ENCODE peak calls at places on chromosomes 2 and 18, in nine cellular contexts. A is tibial nerve, O is GM23338, M is fibroblast of lung, K is epithelial cell of esophagus, U is esophagus muscularis mucosa, B is left ventricle myocardium inferior, E is sigmoid colon, I is fibroblast of the aortic adventitia. X is an unnamed sample.

GRCh38 chr18:65725421-65726050 is 25.3 kb upstream of the CDH7 start:
- DNase-seq in B (no peak), A (no peak), E (no peak), M (no peak), I (no peak), U (no peak), O (peak; percentile 84), K (peak; percentile 41), X (no peak)

GRCh38 chr2:15906778-15907177 is 33.6 kb upstream of the MYCN start:
- DNase-seq in A (no peak), U (no peak), M (no peak), K (no peak), E (no peak), I (no peak), O (no peak), B (no peak), X (no peak)

GRCh38 chr18:10299686-10300085 is 154.7 kb upstream of the APCDD1 start:
- DNase-seq in K (no peak), M (no peak), O (no peak), E (no peak), I (no peak), B (no peak), U (no peak), A (peak; percentile 21), X (no peak)

GRCh38 chr18:21270453-21270852 is 28.4 kb downstream of the GREB1L start:
- DNase-seq in O (no peak), M (peak; percentile 75), B (no peak), E (no peak), I (peak; percentile 27), K (peak; percentile 40), U (no peak), A (no peak), X (no peak)

GRCh38 chr2:3728104-3729054 is 25.0 kb downstream of the DCDC2C start:
- DNase-seq in O (peak; percentile 80), B (no peak), A (no peak), K (peak; percentile 38), I (peak; percentile 55), M (peak; percentile 19), U (no peak), E (no peak), X (peak; percentile 63)

GRCh38 chr2:216878072-216878471 is 18.2 kb upstream of the TNP1 start:
- DNase-seq in B (no peak), K (no peak), A (no peak), E (no peak), U (no peak), O (no peak), M (no peak), I (no peak), X (no peak)

GRCh38 chr2:7658486-7658885 is 741.3 kb downstream of the RNF144A start:
- DNase-seq in O (peak; percentile 13), B (no peak), A (no peak), M (no peak), E (no peak), U (no peak), I (no peak), K (no peak), X (no peak)

GRCh38 chr2:44169155-44169898 is 652 bp downstream of the PPM1B start:
- DNase-seq in M (peak; percentile 45), E (peak; percentile 70), B (peak; percentile 30), A (no peak), I (peak; percentile 43), K (peak; percentile 55), O (peak; percentile 35), U (no peak), X (peak; percentile 48)

GRCh38 chr2:141187063-141187429 is 943.8 kb downstream of the LRP1B start:
- DNase-seq in E (no peak), B (no peak), I (no peak), U (no peak), M (no peak), A (no peak), O (no peak), K (no peak), X (peak; percentile 48)

GRCh38 chr2:168849610-168850009 is 40.6 kb downstream of the SPC25 start:
- DNase-seq in O (peak; percentile 63), M (peak; percentile 22), A (no peak), U (no peak), E (no peak), I (peak; percentile 37), B (peak; percentile 23), K (peak; percentile 11), X (peak; percentile 65)

GRCh38 chr2:38601463-38602135 is 1.1 kb downstream of the HNRNPLL start:
- DNase-seq in B (no peak), E (no peak), A (no peak), U (no peak), M (peak; percentile 63), I (peak; percentile 57), O (peak; percentile 56), K (peak; percentile 22), X (peak; percentile 57)

GRCh38 chr2:15313657-15314056 is 247.5 kb downstream of the NBAS start:
- DNase-seq in M (peak; percentile 77), I (peak; percentile 52), K (peak; percentile 54), U (no peak), A (no peak), B (no peak), E (no peak), O (no peak), X (peak; percentile 40)

GRCh38 chr2:101087638-101088037 is 63.5 kb downstream of the TBC1D8 start:
- DNase-seq in I (peak; percentile 67), M (no peak), U (no peak), K (no peak), O (no peak), A (no peak), E (no peak), B (no peak), X (no peak)

GRCh38 chr2:191941376-191941775 is 94.5 kb upstream of the CAVIN2 start:
- DNase-seq in E (no peak), U (no peak), M (no peak), O (no peak), B (no peak), K (no peak), A (no peak), I (no peak), X (no peak)

GRCh38 chr2:128363991-128364390 is 45.3 kb upstream of the HS6ST1 start:
- DNase-seq in I (no peak), M (peak; percentile 27), O (peak; percentile 24), B (no peak), U (no peak), E (no peak), K (no peak), A (no peak), X (peak; percentile 68)

GRCh38 chr2:12083713-12084420 is 337.4 kb downstream of the LPIN1 start:
- DNase-seq in B (no peak), M (no peak), U (no peak), A (no peak), O (peak; percentile 25), E (no peak), K (no peak), I (peak; percentile 6), X (peak; percentile 45)
- H3K4me3 ChIP-seq in B (no peak overlapping the region), M (no peak overlapping the region), U (no peak overlapping the region), A (no peak overlapping the region), O (no peak overlapping the region), E (no peak overlapping the region), K (no peak overlapping the region), I (no peak overlapping the region), X (no peak overlapping the region)

DNA sequence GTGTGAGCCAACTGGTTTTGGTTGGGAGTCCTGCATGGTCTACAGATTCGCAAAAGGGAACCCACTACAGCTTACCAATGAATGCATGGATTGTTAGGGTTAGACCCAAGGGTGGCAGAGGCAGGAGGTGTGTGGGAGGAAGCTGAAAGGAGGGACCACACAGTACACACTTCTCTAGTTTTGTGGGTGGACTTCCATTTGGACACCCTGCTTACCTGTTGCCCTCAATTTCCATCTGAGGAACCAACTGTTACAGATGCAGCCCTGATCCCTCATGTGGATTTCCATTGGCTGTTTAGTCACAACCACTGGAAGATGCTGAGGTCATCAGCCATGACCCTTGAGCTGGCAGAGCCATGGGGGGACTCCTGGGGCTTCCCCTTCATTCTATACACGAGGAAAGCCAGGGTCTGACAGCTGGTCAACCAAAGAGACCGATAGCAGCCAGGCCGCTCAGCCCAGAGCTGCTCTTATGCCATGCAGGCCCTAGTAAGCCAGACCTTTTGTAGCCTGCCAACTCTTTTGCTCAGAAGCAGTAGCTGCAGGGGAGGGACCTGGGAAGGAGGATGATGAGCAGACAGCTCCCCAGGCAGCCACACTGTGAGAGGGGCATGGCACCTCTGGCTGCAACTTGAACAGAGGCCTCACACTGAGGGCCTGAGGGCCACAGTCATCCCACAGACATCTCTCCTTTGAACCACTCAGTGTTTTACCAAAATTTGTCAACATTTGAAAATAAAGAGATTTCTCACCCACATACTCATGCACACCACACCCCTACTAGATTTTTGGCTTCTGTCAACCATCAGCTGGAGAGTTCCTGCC is 162.1 kb downstream of the SETBP1 start:
- DNase-seq in U (no peak), M (no peak), A (no peak), O (no peak), E (no peak), B (no peak), I (no peak), K (peak; percentile 6), X (no peak)
- TF ChIP-seq CTCF in U (no peak), M (no peak), A (no peak), O (no peak), E (no peak), B (no peak), I (no peak), K (no peak), X (no peak)

GRCh38 chr18:63940008-63940407 is 9.1 kb upstream of the HMSD start:
- DNase-seq in B (no peak), A (no peak), M (no peak), K (no peak), E (no peak), O (no peak), I (no peak), U (no peak), X (no peak)

GRCh38 chr18:63936156-63936931 is 12.8 kb upstream of the HMSD start:
- DNase-seq in O (peak; percentile 96), I (peak; percentile 70), B (peak; percentile 81), U (peak; percentile 94), K (peak; percentile 84), E (peak; percentile 88), A (peak; percentile 64), M (peak; percentile 54), X (peak; percentile 73)

DNA sequence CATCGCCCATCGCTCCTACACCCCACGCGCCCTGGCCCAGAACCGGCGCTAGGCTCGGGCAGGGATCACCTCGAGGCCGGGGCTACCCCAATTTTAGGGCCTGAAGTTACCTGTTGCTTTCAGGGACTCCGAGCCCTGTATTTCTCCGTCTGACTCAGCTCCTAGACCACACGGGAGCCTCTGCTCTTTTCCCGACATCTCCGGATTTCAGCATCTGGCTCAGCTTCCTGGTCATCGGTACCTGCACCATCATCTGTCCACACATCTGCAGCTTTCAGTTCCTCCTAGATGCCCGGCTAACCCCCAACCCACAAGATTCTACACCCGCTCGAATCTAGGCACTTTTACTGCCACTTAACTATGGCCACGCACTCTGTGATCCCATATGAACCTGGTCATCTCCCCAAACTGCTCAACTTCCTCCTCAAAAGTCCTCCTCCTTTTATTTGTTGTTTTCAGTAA is 12.1 kb upstream of the HMSD start:
- DNase-seq in K (no peak), O (no peak), I (no peak), B (no peak), E (no peak), M (no peak), U (no peak), A (no peak), X (no peak)
- H3K4me3 ChIP-seq in K (peak overlapping the region; percentile 67), O (peak overlapping the region; percentile 77), I (peak overlapping the region; percentile 73), B (peak overlapping the region; percentile 67), E (no peak overlapping the region), M (peak overlapping the region; percentile 58), U (peak overlapping the region; percentile 54), A (peak overlapping the region; percentile 48), X (peak overlapping the region; percentile 62)

DNA sequence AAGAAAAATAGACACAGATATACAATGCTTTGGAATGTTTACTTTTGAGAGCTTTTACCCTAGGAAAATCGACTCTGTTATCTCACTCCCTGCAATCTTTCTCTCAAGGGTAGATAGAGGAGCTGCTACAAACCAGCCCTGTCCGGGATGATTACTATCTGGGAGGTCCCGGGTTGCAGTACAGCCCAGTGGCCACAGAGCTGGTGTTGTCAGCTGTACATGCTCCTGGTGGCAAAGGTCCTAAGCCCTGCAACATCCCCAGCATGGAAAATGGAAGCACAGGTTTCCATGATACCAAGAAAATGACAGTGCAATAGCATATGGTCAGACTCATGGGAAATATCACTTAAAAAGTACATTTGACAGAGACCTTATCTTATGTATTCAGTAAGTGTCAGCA is 570.5 kb upstream of the SOX11 start:
- DNase-seq in I (no peak), K (peak; percentile 8), U (no peak), E (no peak), A (no peak), M (no peak), B (no peak), O (peak; percentile 23), X (no peak)
- TF ChIP-seq CTCF in I (no peak), K (peak; percentile 23), U (peak; percentile 17), E (no peak), A (no peak), M (peak; percentile 43), B (no peak), O (no peak), X (no peak)